ENCODE peak calls at places on chromosomes 11 and 22, in six cellular contexts. One of them, this sample, is unnamed.

GRCh38 chr11:14609902-14610301 is 33.7 kb upstream of the PDE3B start:
- DNase-seq in tibial nerve: no peak
- DNase-seq in adrenal gland: no peak
- DNase-seq in keratinocyte: no peak
- DNase-seq in retinal pigment epithelial cell: no peak
- DNase-seq in IMR-90: no peak
- DNase-seq in this sample: no peak

GRCh38 chr11:2100361-2101170 is 38.6 kb downstream of the IGF2 start:
- DNase-seq in IMR-90: no peak
- DNase-seq in keratinocyte: no peak
- DNase-seq in retinal pigment epithelial cell: no peak
- DNase-seq in tibial nerve: no peak
- DNase-seq in adrenal gland: peak
- DNase-seq in this sample: no peak

GRCh38 chr11:17547051-17547577 is at the start of gene OTOG:
- DNase-seq in retinal pigment epithelial cell: no peak
- DNase-seq in adrenal gland: no peak
- DNase-seq in tibial nerve: no peak
- DNase-seq in IMR-90: no peak
- DNase-seq in keratinocyte: no peak
- DNase-seq in this sample: no peak

GRCh38 chr11:96088914-96089313 is 165.0 kb upstream of the MTMR2 start:
- DNase-seq in retinal pigment epithelial cell: no peak
- DNase-seq in IMR-90: no peak
- DNase-seq in tibial nerve: no peak
- DNase-seq in adrenal gland: no peak
- DNase-seq in keratinocyte: no peak
- DNase-seq in this sample: no peak

GRCh38 chr11:108239076-108239475 is 16.2 kb downstream of the ATM start:
- DNase-seq in adrenal gland: no peak
- DNase-seq in keratinocyte: no peak
- DNase-seq in retinal pigment epithelial cell: no peak
- DNase-seq in tibial nerve: no peak
- DNase-seq in IMR-90: no peak
- DNase-seq in this sample: no peak

GRCh38 chr11:65817312-65817814 is 16.4 kb upstream of the SNX32 start:
- DNase-seq in tibial nerve: no peak
- DNase-seq in adrenal gland: no peak
- DNase-seq in retinal pigment epithelial cell: no peak
- DNase-seq in IMR-90: no peak
- DNase-seq in keratinocyte: no peak
- DNase-seq in this sample: peak

GRCh38 chr22:46053563-46054090 is 76.7 kb upstream of the WNT7B start:
- DNase-seq in adrenal gland: peak
- DNase-seq in IMR-90: peak
- DNase-seq in retinal pigment epithelial cell: no peak
- DNase-seq in tibial nerve: peak
- DNase-seq in keratinocyte: no peak
- DNase-seq in this sample: peak

GRCh38 chr11:68461284-68461861 is 821 bp downstream of the PPP6R3 start:
- DNase-seq in keratinocyte: no peak
- DNase-seq in IMR-90: peak
- DNase-seq in adrenal gland: peak
- DNase-seq in retinal pigment epithelial cell: no peak
- DNase-seq in tibial nerve: no peak
- DNase-seq in this sample: peak

GRCh38 chr11:67157691-67158090 is 38.6 kb downstream of the KDM2A start:
- DNase-seq in adrenal gland: no peak
- DNase-seq in IMR-90: no peak
- DNase-seq in tibial nerve: no peak
- DNase-seq in keratinocyte: no peak
- DNase-seq in retinal pigment epithelial cell: no peak
- DNase-seq in this sample: no peak

GRCh38 chr11:3195251-3196160 is 23.1 kb downstream of the MRGPRG start:
- DNase-seq in keratinocyte: no peak
- DNase-seq in tibial nerve: no peak
- DNase-seq in IMR-90: peak
- DNase-seq in retinal pigment epithelial cell: no peak
- DNase-seq in adrenal gland: peak
- DNase-seq in this sample: no peak

GRCh38 chr22:37176464-37177061 is 11.5 kb downstream of the C1QTNF6 start:
- DNase-seq in tibial nerve: peak
- DNase-seq in retinal pigment epithelial cell: peak
- DNase-seq in IMR-90: peak
- DNase-seq in adrenal gland: peak
- DNase-seq in keratinocyte: no peak
- DNase-seq in this sample: peak

GRCh38 chr22:38080847-38081635 is 2.9 kb downstream of the SLC16A8 start:
- DNase-seq in keratinocyte: no peak
- DNase-seq in tibial nerve: no peak
- DNase-seq in IMR-90: peak
- DNase-seq in adrenal gland: peak
- DNase-seq in retinal pigment epithelial cell: no peak
- DNase-seq in this sample: peak

DNA sequence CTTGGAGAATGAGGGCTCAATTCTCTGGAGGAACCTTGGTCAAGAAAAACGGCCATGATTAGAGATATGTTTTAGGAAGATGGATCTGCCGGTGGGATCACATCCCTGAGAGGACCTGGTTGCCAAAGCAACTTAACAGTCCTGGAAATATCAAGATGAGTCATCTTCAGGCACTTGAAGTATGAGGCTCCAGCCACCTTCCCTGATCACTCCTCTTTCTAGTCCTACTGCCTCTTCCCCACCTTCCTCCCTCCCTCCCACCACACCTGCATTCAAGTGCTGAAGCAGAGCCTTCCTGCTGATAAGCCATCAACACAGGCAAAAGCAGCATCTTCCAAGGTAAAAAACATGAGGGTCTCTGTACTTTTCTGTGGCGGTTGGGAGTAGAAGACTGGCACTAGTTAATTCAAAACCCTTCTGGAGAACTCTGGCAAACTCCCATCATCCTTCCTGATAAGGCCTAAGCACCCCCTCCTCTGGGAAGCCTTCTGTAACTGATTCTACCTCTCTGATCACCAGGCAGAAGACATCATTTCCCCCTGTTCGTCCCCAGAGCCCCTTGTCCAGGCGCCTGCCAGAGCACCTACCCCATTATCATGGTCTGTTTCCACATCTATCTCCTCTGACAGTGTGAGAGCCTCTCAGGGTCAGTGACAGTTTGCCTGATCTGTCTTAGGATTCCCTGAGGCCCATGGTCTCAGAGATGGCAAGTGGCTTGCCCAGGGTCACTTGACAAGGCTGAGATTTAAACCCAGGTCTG is 79.8 kb downstream of the CLPB start:
- DNase-seq in keratinocyte: no peak
- DNase-seq in tibial nerve: no peak
- DNase-seq in retinal pigment epithelial cell: no peak
- DNase-seq in adrenal gland: no peak
- DNase-seq in IMR-90: peak
- DNase-seq in this sample: peak
- H3K4me3 ChIP-seq in keratinocyte: no peak
- H3K4me3 ChIP-seq in tibial nerve: no peak
- H3K4me3 ChIP-seq in retinal pigment epithelial cell: no peak
- H3K4me3 ChIP-seq in adrenal gland: no peak
- H3K4me3 ChIP-seq in IMR-90: no peak
- H3K4me3 ChIP-seq in this sample: no peak

GRCh38 chr11:47408598-47409439 is 429 bp downstream of the SLC39A13 start:
- DNase-seq in tibial nerve: no peak
- DNase-seq in keratinocyte: peak
- DNase-seq in adrenal gland: peak
- DNase-seq in IMR-90: peak
- DNase-seq in retinal pigment epithelial cell: peak
- DNase-seq in this sample: peak
- TF ChIP-seq CTCF in tibial nerve: no peak
- TF ChIP-seq CTCF in keratinocyte: no peak
- TF ChIP-seq CTCF in adrenal gland: no peak
- TF ChIP-seq CTCF in IMR-90: no peak
- TF ChIP-seq CTCF in retinal pigment epithelial cell: no peak
- TF ChIP-seq CTCF in this sample: no peak

GRCh38 chr11:103939694-103940093 is 96.7 kb upstream of the DDI1 start:
- DNase-seq in tibial nerve: no peak
- DNase-seq in keratinocyte: no peak
- DNase-seq in adrenal gland: no peak
- DNase-seq in IMR-90: no peak
- DNase-seq in retinal pigment epithelial cell: no peak
- DNase-seq in this sample: no peak
- H3K4me3 ChIP-seq in tibial nerve: no peak
- H3K4me3 ChIP-seq in keratinocyte: no peak
- H3K4me3 ChIP-seq in adrenal gland: no peak
- H3K4me3 ChIP-seq in IMR-90: no peak
- H3K4me3 ChIP-seq in retinal pigment epithelial cell: no peak
- H3K4me3 ChIP-seq in this sample: no peak

DNA sequence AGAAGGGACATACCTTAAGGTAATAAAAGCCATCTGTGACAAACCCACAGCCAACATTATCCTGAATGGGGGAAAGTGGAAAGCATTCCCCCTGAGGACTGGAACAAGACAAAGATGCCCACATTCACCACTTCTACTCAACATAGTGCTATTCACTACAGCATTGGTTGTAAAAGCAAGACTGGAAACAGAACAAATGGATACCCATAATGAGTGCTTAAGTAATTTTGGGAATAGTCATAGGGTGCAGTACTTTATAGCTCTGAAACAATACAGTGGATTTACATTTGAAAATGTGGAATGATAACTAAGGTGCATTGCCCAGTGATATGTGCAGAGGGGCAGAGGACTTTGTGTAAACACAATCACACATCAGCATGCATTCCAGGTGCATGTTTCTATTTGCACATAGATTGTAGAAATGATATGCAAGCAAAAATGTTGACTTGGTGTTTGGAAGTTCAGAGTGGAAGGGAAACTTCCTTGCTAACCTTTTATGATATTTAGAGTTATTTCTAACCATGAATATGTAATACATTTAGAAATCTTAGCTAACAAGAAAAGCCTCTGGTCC is 112.3 kb downstream of the IGLL1 start:
- DNase-seq in retinal pigment epithelial cell: no peak
- DNase-seq in tibial nerve: no peak
- DNase-seq in IMR-90: no peak
- DNase-seq in keratinocyte: no peak
- DNase-seq in adrenal gland: no peak
- DNase-seq in this sample: no peak
- TF ChIP-seq CTCF in retinal pigment epithelial cell: no peak
- TF ChIP-seq CTCF in tibial nerve: no peak
- TF ChIP-seq CTCF in IMR-90: no peak
- TF ChIP-seq CTCF in keratinocyte: no peak
- TF ChIP-seq CTCF in adrenal gland: no peak
- TF ChIP-seq CTCF in this sample: no peak

DNA sequence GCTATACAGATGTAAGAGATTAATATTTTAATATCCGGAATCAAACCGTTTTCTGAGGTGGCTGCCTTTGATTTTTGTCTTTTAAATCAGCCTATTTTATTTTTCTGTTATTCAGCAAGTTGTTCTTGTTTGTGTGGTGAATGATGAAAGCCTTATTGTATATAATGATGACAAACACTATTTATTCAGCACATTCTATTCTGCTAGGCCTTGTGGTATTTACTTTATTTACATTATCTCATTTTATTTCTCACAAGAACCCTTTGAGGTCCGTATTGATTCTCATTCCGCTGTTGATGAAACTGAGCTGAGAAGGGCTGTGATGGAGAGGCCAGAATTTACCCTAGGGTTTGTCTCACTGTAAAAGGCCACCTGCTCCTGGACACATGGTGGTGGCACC is 40.5 kb downstream of the KREMEN1 start:
- DNase-seq in adrenal gland: no peak
- DNase-seq in IMR-90: peak
- DNase-seq in tibial nerve: no peak
- DNase-seq in keratinocyte: no peak
- DNase-seq in retinal pigment epithelial cell: no peak
- DNase-seq in this sample: no peak
- H3K4me3 ChIP-seq in adrenal gland: no peak
- H3K4me3 ChIP-seq in IMR-90: no peak
- H3K4me3 ChIP-seq in tibial nerve: no peak
- H3K4me3 ChIP-seq in keratinocyte: no peak
- H3K4me3 ChIP-seq in retinal pigment epithelial cell: no peak
- H3K4me3 ChIP-seq in this sample: no peak

GRCh38 chr11:86748296-86748695 is 52.0 kb upstream of the PRSS23 start:
- DNase-seq in adrenal gland: no peak
- DNase-seq in tibial nerve: no peak
- DNase-seq in retinal pigment epithelial cell: no peak
- DNase-seq in IMR-90: no peak
- DNase-seq in keratinocyte: no peak
- DNase-seq in this sample: peak

GRCh38 chr11:86747801-86748200 is 52.5 kb upstream of the PRSS23 start:
- DNase-seq in tibial nerve: no peak
- DNase-seq in retinal pigment epithelial cell: no peak
- DNase-seq in keratinocyte: no peak
- DNase-seq in adrenal gland: no peak
- DNase-seq in IMR-90: no peak
- DNase-seq in this sample: no peak

GRCh38 chr11:86746509-86746908 is 53.8 kb upstream of the PRSS23 start:
- DNase-seq in IMR-90: no peak
- DNase-seq in tibial nerve: no peak
- DNase-seq in retinal pigment epithelial cell: no peak
- DNase-seq in adrenal gland: no peak
- DNase-seq in keratinocyte: no peak
- DNase-seq in this sample: no peak

GRCh38 chr11:86749861-86750401 is 50.4 kb upstream of the PRSS23 start:
- DNase-seq in IMR-90: no peak
- DNase-seq in tibial nerve: no peak
- DNase-seq in keratinocyte: no peak
- DNase-seq in retinal pigment epithelial cell: no peak
- DNase-seq in adrenal gland: no peak
- DNase-seq in this sample: no peak

DNA sequence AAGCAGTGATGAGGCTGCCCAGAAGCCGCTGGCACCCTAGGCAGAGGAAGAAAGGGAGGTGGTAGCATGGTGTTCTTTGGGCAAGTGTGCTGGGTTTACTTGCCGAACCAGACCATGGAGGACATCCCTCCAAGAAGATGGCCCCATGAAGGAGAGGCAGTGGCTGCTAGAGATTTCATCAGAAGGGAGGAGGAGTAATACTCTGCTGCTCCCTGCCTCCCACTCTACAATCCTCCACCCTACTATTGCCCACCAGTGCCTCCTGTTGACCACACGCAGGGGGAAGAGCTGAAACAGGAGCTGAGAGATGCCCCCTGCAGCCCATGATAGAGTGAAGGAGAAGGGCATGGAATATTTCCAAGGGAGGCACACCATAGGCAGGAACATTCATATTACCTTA is 51.0 kb upstream of the PRSS23 start:
- DNase-seq in keratinocyte: no peak
- DNase-seq in retinal pigment epithelial cell: no peak
- DNase-seq in tibial nerve: no peak
- DNase-seq in adrenal gland: no peak
- DNase-seq in IMR-90: no peak
- DNase-seq in this sample: no peak
- TF ChIP-seq CTCF in keratinocyte: peak
- TF ChIP-seq CTCF in retinal pigment epithelial cell: peak
- TF ChIP-seq CTCF in tibial nerve: no peak
- TF ChIP-seq CTCF in adrenal gland: no peak
- TF ChIP-seq CTCF in IMR-90: peak
- TF ChIP-seq CTCF in this sample: no peak